ENCODE peak calls at places on chromosomes 5 and 9, in five cellular contexts. Y is A172, T is Calu3, F is hippocampal formation, Z is activated T-cell treated with anti-CD3 and anti-CD28 coated beads for 48 hours. G is an unnamed sample.

GRCh38 chr5:128881609-128882008 is 83.7 kb upstream of the SLC27A6 start:
- DNase-seq in Y (no peak), T (no peak), F (no peak), Z (no peak), G (no peak)

GRCh38 chr9:120257483-120257882 is 322.5 kb downstream of the CDK5RAP2 start:
- DNase-seq in Y (no peak), T (no peak), F (no peak), Z (no peak), G (no peak)

GRCh38 chr5:15807248-15807647 is 307.3 kb downstream of the FBXL7 start:
- DNase-seq in Y (no peak), T (no peak), F (no peak), Z (no peak), G (no peak)

GRCh38 chr9:106467847-106468163 is 395.2 kb upstream of the ZNF462 start:
- DNase-seq in Y (no peak), T (no peak), F (no peak), Z (no peak), G (no peak)

GRCh38 chr9:126957687-126958053 is 43.1 kb downstream of the RALGPS1 start:
- DNase-seq in Y (peak; percentile 78), T (no peak), F (no peak), Z (no peak), G (no peak)

GRCh38 chr9:71025728-71026127 is 95.7 kb downstream of the TRPM3 start:
- DNase-seq in Y (no peak), T (no peak), F (no peak), Z (no peak), G (no peak)

GRCh38 chr9:126985870-126986498 is 71.4 kb downstream of the RALGPS1 start:
- DNase-seq in Y (peak; percentile 99), T (peak; percentile 70), F (no peak), Z (peak; percentile 71), G (no peak)

GRCh38 chr5:157603333-157604190 is 28.0 kb upstream of the ADAM19 start:
- DNase-seq in Y (peak; percentile 97), T (peak; percentile 56), F (no peak), Z (peak; percentile 47), G (no peak)

GRCh38 chr5:42516282-42517042 is 93.2 kb downstream of the GHR start:
- DNase-seq in Y (no peak), T (no peak), F (no peak), Z (no peak), G (no peak)

GRCh38 chr9:93028448-93029006 is 30.0 kb upstream of the SUSD3 start:
- DNase-seq in Y (peak; percentile 55), T (no peak), F (no peak), Z (no peak), G (no peak)

GRCh38 chr5:80825780-80826460 is 134.2 kb upstream of the RASGRF2 start:
- DNase-seq in Y (no peak), T (no peak), F (no peak), Z (no peak), G (no peak)

GRCh38 chr9:13324988-13325387 is 45.5 kb upstream of the MPDZ start:
- DNase-seq in Y (no peak), T (no peak), F (no peak), Z (no peak), G (no peak)

GRCh38 chr9:130530932-130531331 is 48.4 kb upstream of the FUBP3 start:
- DNase-seq in Y (no peak), T (no peak), F (no peak), Z (no peak), G (no peak)

GRCh38 chr5:109927639-109928038 is 237.9 kb downstream of the MAN2A1 start:
- DNase-seq in Y (no peak), T (no peak), F (no peak), Z (no peak), G (no peak)

GRCh38 chr5:15762668-15763067 is 262.7 kb downstream of the FBXL7 start:
- DNase-seq in Y (no peak), T (no peak), F (no peak), Z (no peak), G (no peak)

GRCh38 chr5:74009502-74009901 is 383.5 kb downstream of the ARHGEF28 start:
- DNase-seq in Y (no peak), T (no peak), F (no peak), Z (no peak), G (no peak)

GRCh38 chr9:126975327-126976059 is 60.9 kb downstream of the RALGPS1 start:
- DNase-seq in Y (no peak), T (no peak), F (no peak), Z (no peak), G (no peak)

GRCh38 chr9:100411472-100412270 is 15.3 kb upstream of the MSANTD3 start:
- DNase-seq in Y (peak; percentile 83), T (peak; percentile 78), F (peak; percentile 90), Z (peak; percentile 80), G (peak; percentile 81)

GRCh38 chr5:56569576-56569975 is 245.8 kb upstream of the MAP3K1 start:
- DNase-seq in Y (peak; percentile 73), T (no peak), F (no peak), Z (no peak), G (no peak)

GRCh38 chr5:150918613-150919012 is 13.8 kb upstream of the ZNF300 start:
- DNase-seq in Y (peak; percentile 68), T (no peak), F (no peak), Z (no peak), G (no peak)

GRCh38 chr5:172188893-172189692 is 1.1 kb upstream of the STK10 start:
- DNase-seq in Y (no peak), T (no peak), F (no peak), Z (no peak), G (no peak)

GRCh38 chr9:74526215-74526614 is 29.1 kb downstream of the RORB start:
- DNase-seq in Y (no peak), T (no peak), F (no peak), Z (no peak), G (no peak)

GRCh38 chr9:136700959-136701664 is 11.3 kb upstream of the DIPK1B start:
- DNase-seq in Y (no peak), T (no peak), F (no peak), Z (peak; percentile 72), G (no peak)

GRCh38 chr9:20236676-20237075 is 385.6 kb downstream of the MLLT3 start:
- DNase-seq in Y (no peak), T (peak; percentile 4), F (no peak), Z (no peak), G (no peak)

GRCh38 chr5:127957183-127957582 is 126.4 kb upstream of the SLC12A2 start:
- DNase-seq in Y (peak; percentile 88), T (peak; percentile 58), F (no peak), Z (no peak), G (no peak)

GRCh38 chr9:134175291-134175807 is 11.0 kb upstream of the RNU6ATAC start:
- DNase-seq in Y (no peak), T (no peak), F (no peak), Z (no peak), G (no peak)

GRCh38 chr5:151770383-151771258 is 1.1 kb upstream of the G3BP1 start:
- DNase-seq in Y (no peak), T (peak; percentile 64), F (peak; percentile 76), Z (peak; percentile 58), G (peak; percentile 57)

GRCh38 chr9:77916410-77916819 is 115.2 kb downstream of the GNAQ start:
- DNase-seq in Y (no peak), T (no peak), F (no peak), Z (no peak), G (no peak)

GRCh38 chr9:125558453-125559084 is 148.4 kb downstream of the MAPKAP1 start:
- DNase-seq in Y (peak; percentile 83), T (peak; percentile 51), F (peak; percentile 74), Z (peak; percentile 31), G (peak; percentile 28)

GRCh38 chr9:92808726-92809451 is 44.3 kb upstream of the BICD2 start:
- DNase-seq in Y (no peak), T (peak; percentile 80), F (no peak), Z (peak; percentile 61), G (no peak)

GRCh38 chr9:27430754-27431540 is 93.1 kb upstream of the IFNK start:
- DNase-seq in Y (no peak), T (no peak), F (no peak), Z (no peak), G (no peak)

GRCh38 chr5:113092683-113093082 is 116.1 kb downstream of the DCP2 start:
- DNase-seq in Y (no peak), T (no peak), F (no peak), Z (no peak), G (no peak)

GRCh38 chr5:131810510-131811249 is 13.9 kb upstream of the FNIP1 start:
- DNase-seq in Y (peak; percentile 30), T (peak; percentile 19), F (no peak), Z (no peak), G (no peak)

GRCh38 chr9:136951541-136952353 is at the start of gene LCN12:
- DNase-seq in Y (no peak), T (no peak), F (no peak), Z (no peak), G (no peak)

GRCh38 chr9:101381833-101382342 is 2.9 kb downstream of the BAAT start:
- DNase-seq in Y (no peak), T (no peak), F (no peak), Z (no peak), G (no peak)

GRCh38 chr9:76369583-76369982 is 24.6 kb downstream of the RFK start:
- DNase-seq in Y (peak; percentile 76), T (peak; percentile 65), F (no peak), Z (no peak), G (no peak)

GRCh38 chr9:114000671-114001409 is 77.3 kb downstream of the AMBP start:
- DNase-seq in Y (no peak), T (no peak), F (no peak), Z (no peak), G (no peak)

G was measured in hypothalamus.